ENCODE peak calls at places on chromosomes 12 and 14, in four cellular contexts. Z, J, B and V are unnamed samples.

GRCh38 chr14:51094282-51094821 is 553 bp downstream of the TRIM9 start:
- DNase-seq in Z (peak; percentile 35), J (peak; percentile 43), B (peak; percentile 19), V (no peak)

GRCh38 chr12:25992026-25992782 is 33.7 kb downstream of the RASSF8 start:
- DNase-seq in Z (no peak), J (no peak), B (no peak), V (no peak)

GRCh38 chr12:122097641-122098364 is 19.2 kb downstream of the MLXIP start:
- DNase-seq in Z (no peak), J (no peak), B (no peak), V (no peak)

GRCh38 chr14:50666772-50667490 is 1.2 kb downstream of the SAV1 start:
- DNase-seq in Z (peak; percentile 27), J (peak; percentile 53), B (peak; percentile 33), V (peak; percentile 85)

GRCh38 chr12:39839072-39839471 is 219.5 kb upstream of the ABCD2 start:
- DNase-seq in Z (no peak), J (no peak), B (no peak), V (no peak)

GRCh38 chr12:25135531-25136154 is 59.3 kb downstream of the DNAI7 start:
- DNase-seq in Z (no peak), J (peak; percentile 87), B (no peak), V (no peak)

GRCh38 chr12:21788089-21788983 is 13.8 kb upstream of the KCNJ8 start:
- DNase-seq in Z (no peak), J (no peak), B (no peak), V (no peak)

GRCh38 chr14:102209224-102209966 is 69.7 kb downstream of the WDR20 start:
- DNase-seq in Z (peak; percentile 91), J (no peak), B (peak; percentile 49), V (peak; percentile 15)

GRCh38 chr12:50720085-50720484 is 43.8 kb upstream of the ATF1 start:
- DNase-seq in Z (no peak), J (no peak), B (no peak), V (peak; percentile 46)

GRCh38 chr12:72790273-72790672 is 518.1 kb downstream of the TRHDE start:
- DNase-seq in Z (no peak), J (no peak), B (no peak), V (peak; percentile 31)

GRCh38 chr12:60162988-60163720 is 567.3 kb downstream of the SLC16A7 start:
- DNase-seq in Z (no peak), J (peak; percentile 30), B (no peak), V (no peak)

GRCh38 chr14:38207830-38208815 is at the start of gene SSTR1:
- DNase-seq in Z (peak; percentile 30), J (peak; percentile 64), B (no peak), V (no peak)

GRCh38 chr12:114769634-114770033 is 85.7 kb upstream of the TBX3 start:
- DNase-seq in Z (no peak), J (no peak), B (no peak), V (no peak)

GRCh38 chr12:106994579-106995220 is 7.8 kb upstream of the MTERF2 start:
- DNase-seq in Z (no peak), J (no peak), B (no peak), V (no peak)

GRCh38 chr12:56677680-56678079 is 10.4 kb downstream of the PTGES3 start:
- DNase-seq in Z (no peak), J (no peak), B (no peak), V (no peak)

GRCh38 chr14:100905166-100905565 is 1.6 kb upstream of the RTL1 start:
- DNase-seq in Z (no peak), J (no peak), B (no peak), V (no peak)

GRCh38 chr12:39272934-39273770 is 169.8 kb downstream of the KIF21A start:
- DNase-seq in Z (peak; percentile 39), J (no peak), B (peak; percentile 39), V (peak; percentile 48)

GRCh38 chr12:81257952-81258551 is 180.2 kb downstream of the ACSS3 start:
- DNase-seq in Z (peak; percentile 44), J (no peak), B (peak; percentile 17), V (peak; percentile 75)

GRCh38 chr14:99757331-99758070 is 35.7 kb upstream of the EML1 start:
- DNase-seq in Z (peak; percentile 54), J (no peak), B (no peak), V (peak; percentile 97)

GRCh38 chr14:92880851-92881250 is 42.1 kb upstream of the CHGA start:
- DNase-seq in Z (peak; percentile 30), J (peak; percentile 69), B (no peak), V (peak; percentile 30)

GRCh38 chr14:93146119-93146518 is 30.4 kb upstream of the ITPK1 start:
- DNase-seq in Z (no peak), J (no peak), B (no peak), V (no peak)

GRCh38 chr12:58310828-58311273 is 369.5 kb downstream of the ATP23 start:
- DNase-seq in Z (no peak), J (no peak), B (no peak), V (peak; percentile 89)